ENCODE peak calls at places on chromosome 21, in nine cellular contexts. One of them, this sample, is unnamed.

GRCh38 chr21:21730524-21730923 is 732.3 kb downstream of the NCAM2 start:
- DNase-seq in activated CD4-positive, CD25-positive, alpha-beta regulatory T cell: no peak
- DNase-seq in activated gamma-delta T cell treated with anti-CD3 and anti-CD28 coated beads, Interleukin-2, amount 50 U/mL, for 16 hours: no peak
- DNase-seq in cardiac fibroblast: peak; percentile 74
- DNase-seq in PC-3: no peak
- DNase-seq in psoas muscle: no peak
- DNase-seq in skeletal muscle cell: peak; percentile 62
- DNase-seq in left lung: no peak
- DNase-seq in glutamatergic neuron: no peak
- DNase-seq in this sample: no peak

GRCh38 chr21:38979271-38980196 is 173.8 kb downstream of the ETS2 start:
- DNase-seq in PC-3: peak; percentile 35
- DNase-seq in cardiac fibroblast: peak; percentile 39
- DNase-seq in glutamatergic neuron: no peak
- DNase-seq in activated gamma-delta T cell treated with anti-CD3 and anti-CD28 coated beads, Interleukin-2, amount 50 U/mL, for 16 hours: no peak
- DNase-seq in skeletal muscle cell: no peak
- DNase-seq in left lung: no peak
- DNase-seq in psoas muscle: no peak
- DNase-seq in activated CD4-positive, CD25-positive, alpha-beta regulatory T cell: no peak
- DNase-seq in this sample: no peak

GRCh38 chr21:16071082-16071481 is 341.3 kb downstream of the USP25 start:
- DNase-seq in PC-3: no peak
- DNase-seq in skeletal muscle cell: no peak
- DNase-seq in activated CD4-positive, CD25-positive, alpha-beta regulatory T cell: no peak
- DNase-seq in glutamatergic neuron: no peak
- DNase-seq in left lung: no peak
- DNase-seq in cardiac fibroblast: peak; percentile 16
- DNase-seq in activated gamma-delta T cell treated with anti-CD3 and anti-CD28 coated beads, Interleukin-2, amount 50 U/mL, for 16 hours: no peak
- DNase-seq in psoas muscle: no peak
- DNase-seq in this sample: no peak

GRCh38 chr21:34528131-34528561 is 16.1 kb upstream of the KCNE1 start:
- DNase-seq in PC-3: no peak
- DNase-seq in activated CD4-positive, CD25-positive, alpha-beta regulatory T cell: no peak
- DNase-seq in activated gamma-delta T cell treated with anti-CD3 and anti-CD28 coated beads, Interleukin-2, amount 50 U/mL, for 16 hours: no peak
- DNase-seq in cardiac fibroblast: peak; percentile 63
- DNase-seq in left lung: no peak
- DNase-seq in psoas muscle: no peak
- DNase-seq in skeletal muscle cell: peak; percentile 20
- DNase-seq in glutamatergic neuron: no peak
- DNase-seq in this sample: no peak

GRCh38 chr21:41918561-41919358 is 35.1 kb downstream of the C2CD2 start:
- DNase-seq in skeletal muscle cell: no peak
- DNase-seq in PC-3: no peak
- DNase-seq in activated gamma-delta T cell treated with anti-CD3 and anti-CD28 coated beads, Interleukin-2, amount 50 U/mL, for 16 hours: no peak
- DNase-seq in activated CD4-positive, CD25-positive, alpha-beta regulatory T cell: no peak
- DNase-seq in glutamatergic neuron: no peak
- DNase-seq in cardiac fibroblast: no peak
- DNase-seq in psoas muscle: no peak
- DNase-seq in left lung: no peak
- DNase-seq in this sample: no peak

GRCh38 chr21:32975811-32976507 is 49.8 kb upstream of the OLIG2 start:
- DNase-seq in activated gamma-delta T cell treated with anti-CD3 and anti-CD28 coated beads, Interleukin-2, amount 50 U/mL, for 16 hours: no peak
- DNase-seq in left lung: peak; percentile 20
- DNase-seq in cardiac fibroblast: no peak
- DNase-seq in PC-3: no peak
- DNase-seq in activated CD4-positive, CD25-positive, alpha-beta regulatory T cell: no peak
- DNase-seq in psoas muscle: no peak
- DNase-seq in glutamatergic neuron: no peak
- DNase-seq in skeletal muscle cell: no peak
- DNase-seq in this sample: no peak

GRCh38 chr21:29718081-29718815 is 221.5 kb downstream of the GRIK1 start:
- DNase-seq in left lung: no peak
- DNase-seq in glutamatergic neuron: no peak
- DNase-seq in cardiac fibroblast: peak; percentile 35
- DNase-seq in activated gamma-delta T cell treated with anti-CD3 and anti-CD28 coated beads, Interleukin-2, amount 50 U/mL, for 16 hours: no peak
- DNase-seq in psoas muscle: no peak
- DNase-seq in activated CD4-positive, CD25-positive, alpha-beta regulatory T cell: no peak
- DNase-seq in PC-3: peak; percentile 37
- DNase-seq in skeletal muscle cell: peak; percentile 11
- DNase-seq in this sample: no peak

GRCh38 chr21:15289896-15290841 is 225.4 kb upstream of the NRIP1 start:
- DNase-seq in cardiac fibroblast: no peak
- DNase-seq in left lung: peak; percentile 77
- DNase-seq in psoas muscle: peak; percentile 79
- DNase-seq in activated gamma-delta T cell treated with anti-CD3 and anti-CD28 coated beads, Interleukin-2, amount 50 U/mL, for 16 hours: no peak
- DNase-seq in PC-3: no peak
- DNase-seq in glutamatergic neuron: peak; percentile 63
- DNase-seq in activated CD4-positive, CD25-positive, alpha-beta regulatory T cell: no peak
- DNase-seq in skeletal muscle cell: no peak
- DNase-seq in this sample: no peak

GRCh38 chr21:46060596-46061061 is 37.3 kb upstream of the COL6A2 start:
- DNase-seq in skeletal muscle cell: peak; percentile 100
- DNase-seq in cardiac fibroblast: peak; percentile 98
- DNase-seq in PC-3: peak; percentile 99
- DNase-seq in activated CD4-positive, CD25-positive, alpha-beta regulatory T cell: no peak
- DNase-seq in psoas muscle: peak; percentile 88
- DNase-seq in glutamatergic neuron: no peak
- DNase-seq in left lung: peak; percentile 31
- DNase-seq in activated gamma-delta T cell treated with anti-CD3 and anti-CD28 coated beads, Interleukin-2, amount 50 U/mL, for 16 hours: no peak
- DNase-seq in this sample: peak; percentile 96

GRCh38 chr21:16308269-16308668 is 578.5 kb downstream of the USP25 start:
- DNase-seq in cardiac fibroblast: peak; percentile 28
- DNase-seq in left lung: no peak
- DNase-seq in skeletal muscle cell: no peak
- DNase-seq in psoas muscle: no peak
- DNase-seq in activated gamma-delta T cell treated with anti-CD3 and anti-CD28 coated beads, Interleukin-2, amount 50 U/mL, for 16 hours: no peak
- DNase-seq in glutamatergic neuron: no peak
- DNase-seq in activated CD4-positive, CD25-positive, alpha-beta regulatory T cell: no peak
- DNase-seq in PC-3: no peak
- DNase-seq in this sample: no peak

GRCh38 chr21:45971487-45972352 is 9.8 kb upstream of the COL6A1 start:
- DNase-seq in skeletal muscle cell: no peak
- DNase-seq in glutamatergic neuron: peak; percentile 55
- DNase-seq in left lung: peak; percentile 51
- DNase-seq in activated CD4-positive, CD25-positive, alpha-beta regulatory T cell: no peak
- DNase-seq in activated gamma-delta T cell treated with anti-CD3 and anti-CD28 coated beads, Interleukin-2, amount 50 U/mL, for 16 hours: no peak
- DNase-seq in psoas muscle: peak; percentile 89
- DNase-seq in cardiac fibroblast: peak; percentile 76
- DNase-seq in PC-3: no peak
- DNase-seq in this sample: no peak

GRCh38 chr21:26124421-26124833 is 46.1 kb downstream of the APP start:
- DNase-seq in PC-3: no peak
- DNase-seq in left lung: no peak
- DNase-seq in activated CD4-positive, CD25-positive, alpha-beta regulatory T cell: no peak
- DNase-seq in activated gamma-delta T cell treated with anti-CD3 and anti-CD28 coated beads, Interleukin-2, amount 50 U/mL, for 16 hours: no peak
- DNase-seq in psoas muscle: no peak
- DNase-seq in skeletal muscle cell: no peak
- DNase-seq in glutamatergic neuron: no peak
- DNase-seq in cardiac fibroblast: peak; percentile 51
- DNase-seq in this sample: no peak